ENCODE peak calls at places on chromosomes 11 and 22, in four cellular contexts. F, K, I and H are unnamed samples.

GRCh38 chr22:22060200-22061084 is 77.9 kb upstream of the TOP3B start:
- DNase-seq in I (peak), F (peak), K (peak), H (peak)

GRCh38 chr11:72684236-72684912 is 10.2 kb upstream of the PDE2A start:
- DNase-seq in F (peak), I (peak), K (no peak), H (peak)

GRCh38 chr11:2315395-2316168 is 13.8 kb downstream of the TSPAN32 start:
- DNase-seq in F (no peak), K (no peak), I (no peak), H (no peak)

GRCh38 chr11:134497586-134497985 is 85.5 kb upstream of the B3GAT1 start:
- DNase-seq in K (no peak), F (peak), I (no peak), H (no peak)

GRCh38 chr11:7621090-7621489 is 52.2 kb downstream of the CYB5R2 start:
- DNase-seq in K (no peak), I (no peak), F (no peak), H (no peak)

GRCh38 chr11:20360650-20361049 is 2.9 kb upstream of the HTATIP2 start:
- DNase-seq in K (no peak), F (peak), I (no peak), H (peak)

GRCh38 chr22:38017272-38017920 is 33.0 kb upstream of the SOX10 start:
- DNase-seq in F (no peak), I (peak), K (no peak), H (no peak)

GRCh38 chr22:48338793-48339705 is 1488.6 kb downstream of the BRD1 start:
- DNase-seq in F (no peak), I (no peak), K (no peak), H (no peak)

GRCh38 chr11:70201876-70202861 is 927 bp upstream of the FADD start:
- DNase-seq in K (no peak), F (no peak), I (no peak), H (no peak)

GRCh38 chr22:16387088-16387487 is 205.5 kb downstream of the CCT8L2 start:
- DNase-seq in I (no peak), F (no peak), K (no peak), H (no peak)

GRCh38 chr11:123429851-123430735 is at the start of gene GRAMD1B:
- DNase-seq in F (peak), K (peak), I (peak), H (peak)

GRCh38 chr11:93529707-93530467 is 13.3 kb downstream of the SMCO4 start:
- DNase-seq in F (no peak), K (no peak), I (no peak), H (no peak)

GRCh38 chr11:1401656-1402221 is 12.0 kb downstream of the BRSK2 start:
- DNase-seq in K (peak), I (peak), F (peak), H (peak)

GRCh38 chr22:44347549-44347948 is 34.8 kb upstream of the SHISAL1 start:
- DNase-seq in K (no peak), I (no peak), F (no peak), H (no peak)

GRCh38 chr11:61769946-61770683 is 17.7 kb downstream of the MYRF start:
- DNase-seq in I (no peak), K (no peak), F (no peak), H (no peak)

GRCh38 chr11:35216962-35217667 is 78.1 kb downstream of the CD44 start:
- DNase-seq in K (no peak), F (peak), I (no peak), H (peak)

GRCh38 chr11:131703311-131703710 is 332.9 kb downstream of the NTM start:
- DNase-seq in K (no peak), F (no peak), I (no peak), H (no peak)

GRCh38 chr22:25852223-25852622 is 110.2 kb downstream of the MYO18B start:
- DNase-seq in K (no peak), I (no peak), F (no peak), H (no peak)

GRCh38 chr22:22681221-22681739 is 36.9 kb downstream of the GGTLC2 start:
- DNase-seq in F (no peak), K (no peak), I (no peak), H (no peak)

GRCh38 chr22:46465348-46465725 is 72.1 kb downstream of the CELSR1 start:
- DNase-seq in K (no peak), F (no peak), I (no peak), H (no peak)

GRCh38 chr22:42626951-42627625 is 12.4 kb upstream of the POLDIP3 start:
- DNase-seq in I (no peak), F (no peak), K (no peak), H (no peak)

GRCh38 chr11:82003671-82004148 is 730.0 kb downstream of the FAM181B start:
- DNase-seq in F (peak), K (no peak), I (peak), H (no peak)

GRCh38 chr11:133570376-133570775 is 38.1 kb upstream of the OPCML start:
- DNase-seq in F (no peak), K (no peak), I (no peak), H (no peak)

GRCh38 chr11:44632466-44633123 is 67.1 kb downstream of the CD82 start:
- DNase-seq in F (peak), I (no peak), K (no peak), H (peak)

GRCh38 chr11:128948583-128948982 is 5.9 kb upstream of the TP53AIP1 start:
- DNase-seq in F (no peak), K (no peak), I (no peak), H (no peak)

GRCh38 chr11:105177658-105178057 is 38.1 kb upstream of the CARD18 start:
- DNase-seq in I (peak), F (no peak), K (no peak), H (no peak)